ENCODE peak calls at places on chromosomes 3 and 15, in eight cellular contexts. One of them, this sample, is unnamed.

GRCh38 chr15:92803852-92804609 is 96.1 kb upstream of the CHD2 start:
- DNase-seq in astrocyte: peak; percentile 100
- DNase-seq in Calu3: peak; percentile 95
- DNase-seq in DMS79: peak; percentile 9
- DNase-seq in T-helper 17 cell: no peak
- DNase-seq in H9: no peak
- DNase-seq in stimulated activated CD8-positive, alpha-beta memory T cell treated with anti-CD3 and anti-CD28 coated beads, Interleukin-4, amount 100 ng/mL, for 1 hour: no peak
- DNase-seq in lung microvascular endothelial cell: peak; percentile 58
- DNase-seq in this sample: peak; percentile 81

GRCh38 chr3:13347390-13347966 is 72.6 kb downstream of the NUP210 start:
- DNase-seq in astrocyte: no peak
- DNase-seq in Calu3: no peak
- DNase-seq in stimulated activated CD8-positive, alpha-beta memory T cell treated with anti-CD3 and anti-CD28 coated beads, Interleukin-4, amount 100 ng/mL, for 1 hour: no peak
- DNase-seq in DMS79: no peak
- DNase-seq in lung microvascular endothelial cell: no peak
- DNase-seq in H9: peak; percentile 74
- DNase-seq in T-helper 17 cell: no peak
- DNase-seq in this sample: peak; percentile 19

GRCh38 chr15:63928185-63928852 is 94.6 kb upstream of the HERC1 start:
- DNase-seq in astrocyte: no peak
- DNase-seq in DMS79: no peak
- DNase-seq in stimulated activated CD8-positive, alpha-beta memory T cell treated with anti-CD3 and anti-CD28 coated beads, Interleukin-4, amount 100 ng/mL, for 1 hour: no peak
- DNase-seq in lung microvascular endothelial cell: no peak
- DNase-seq in T-helper 17 cell: no peak
- DNase-seq in H9: no peak
- DNase-seq in Calu3: no peak
- DNase-seq in this sample: no peak

GRCh38 chr3:177810162-177810623 is 612.9 kb upstream of the TBL1XR1 start:
- DNase-seq in T-helper 17 cell: no peak
- DNase-seq in astrocyte: peak; percentile 79
- DNase-seq in H9: no peak
- DNase-seq in lung microvascular endothelial cell: peak; percentile 86
- DNase-seq in stimulated activated CD8-positive, alpha-beta memory T cell treated with anti-CD3 and anti-CD28 coated beads, Interleukin-4, amount 100 ng/mL, for 1 hour: no peak
- DNase-seq in DMS79: no peak
- DNase-seq in Calu3: no peak
- DNase-seq in this sample: no peak

GRCh38 chr3:95815828-95816227 is 998.6 kb upstream of the EPHA6 start:
- DNase-seq in Calu3: no peak
- DNase-seq in T-helper 17 cell: no peak
- DNase-seq in astrocyte: peak; percentile 0
- DNase-seq in stimulated activated CD8-positive, alpha-beta memory T cell treated with anti-CD3 and anti-CD28 coated beads, Interleukin-4, amount 100 ng/mL, for 1 hour: no peak
- DNase-seq in DMS79: no peak
- DNase-seq in H9: no peak
- DNase-seq in lung microvascular endothelial cell: no peak
- DNase-seq in this sample: no peak

GRCh38 chr3:65030847-65031463 is 343.2 kb upstream of the ADAMTS9 start:
- DNase-seq in stimulated activated CD8-positive, alpha-beta memory T cell treated with anti-CD3 and anti-CD28 coated beads, Interleukin-4, amount 100 ng/mL, for 1 hour: no peak
- DNase-seq in H9: no peak
- DNase-seq in astrocyte: peak; percentile 98
- DNase-seq in Calu3: peak; percentile 8
- DNase-seq in T-helper 17 cell: no peak
- DNase-seq in lung microvascular endothelial cell: no peak
- DNase-seq in DMS79: no peak
- DNase-seq in this sample: peak; percentile 18

GRCh38 chr3:72065236-72065635 is 280.3 kb upstream of the PROK2 start:
- DNase-seq in Calu3: no peak
- DNase-seq in T-helper 17 cell: no peak
- DNase-seq in DMS79: no peak
- DNase-seq in stimulated activated CD8-positive, alpha-beta memory T cell treated with anti-CD3 and anti-CD28 coated beads, Interleukin-4, amount 100 ng/mL, for 1 hour: no peak
- DNase-seq in H9: no peak
- DNase-seq in astrocyte: no peak
- DNase-seq in lung microvascular endothelial cell: no peak
- DNase-seq in this sample: no peak

GRCh38 chr3:36823806-36824205 is 59.5 kb upstream of the DCLK3 start:
- DNase-seq in lung microvascular endothelial cell: no peak
- DNase-seq in H9: no peak
- DNase-seq in stimulated activated CD8-positive, alpha-beta memory T cell treated with anti-CD3 and anti-CD28 coated beads, Interleukin-4, amount 100 ng/mL, for 1 hour: no peak
- DNase-seq in T-helper 17 cell: no peak
- DNase-seq in astrocyte: no peak
- DNase-seq in DMS79: no peak
- DNase-seq in Calu3: no peak
- DNase-seq in this sample: no peak

GRCh38 chr3:59442056-59442455 is 392.2 kb upstream of the CFAP20DC start:
- DNase-seq in H9: no peak
- DNase-seq in Calu3: no peak
- DNase-seq in stimulated activated CD8-positive, alpha-beta memory T cell treated with anti-CD3 and anti-CD28 coated beads, Interleukin-4, amount 100 ng/mL, for 1 hour: no peak
- DNase-seq in T-helper 17 cell: no peak
- DNase-seq in DMS79: no peak
- DNase-seq in astrocyte: no peak
- DNase-seq in lung microvascular endothelial cell: no peak
- DNase-seq in this sample: no peak

GRCh38 chr15:59276225-59277178 is 69.9 kb downstream of the LDHAL6B start:
- DNase-seq in Calu3: peak; percentile 87
- DNase-seq in astrocyte: no peak
- DNase-seq in H9: no peak
- DNase-seq in stimulated activated CD8-positive, alpha-beta memory T cell treated with anti-CD3 and anti-CD28 coated beads, Interleukin-4, amount 100 ng/mL, for 1 hour: no peak
- DNase-seq in DMS79: no peak
- DNase-seq in lung microvascular endothelial cell: no peak
- DNase-seq in T-helper 17 cell: no peak
- DNase-seq in this sample: no peak

GRCh38 chr3:53457068-53457467 is 37.3 kb upstream of the CACNA1D start:
- DNase-seq in T-helper 17 cell: no peak
- DNase-seq in DMS79: no peak
- DNase-seq in H9: no peak
- DNase-seq in Calu3: no peak
- DNase-seq in astrocyte: no peak
- DNase-seq in stimulated activated CD8-positive, alpha-beta memory T cell treated with anti-CD3 and anti-CD28 coated beads, Interleukin-4, amount 100 ng/mL, for 1 hour: no peak
- DNase-seq in lung microvascular endothelial cell: no peak
- DNase-seq in this sample: no peak